ENCODE peak calls at places on chromosome 11, in five cellular contexts. One of them, this sample, is unnamed. For H3K4me1, the result is how much of the 10 kb centered on the place peaks cover.

GRCh38 chr11:94553938-94554337 is 10.2 kb downstream of the FUT4 start:
- DNase-seq in thoracic aorta: no peak
- DNase-seq in Caco-2: no peak
- DNase-seq in right lobe of liver: no peak
- DNase-seq in uterus: no peak
- DNase-seq in this sample: no peak

GRCh38 chr11:123304828-123305530 is 109.9 kb upstream of the CLMP start:
- DNase-seq in thoracic aorta: no peak
- DNase-seq in Caco-2: no peak
- DNase-seq in right lobe of liver: no peak
- DNase-seq in uterus: no peak
- DNase-seq in this sample: peak

GRCh38 chr11:70146309-70146708 is 56.8 kb upstream of the FADD start:
- DNase-seq in thoracic aorta: no peak
- DNase-seq in Caco-2: no peak
- DNase-seq in right lobe of liver: no peak
- DNase-seq in uterus: no peak
- DNase-seq in this sample: no peak

GRCh38 chr11:128179049-128179448 is 408.3 kb downstream of the ETS1 start:
- DNase-seq in thoracic aorta: no peak
- DNase-seq in Caco-2: no peak
- DNase-seq in right lobe of liver: no peak
- DNase-seq in uterus: no peak
- DNase-seq in this sample: no peak

GRCh38 chr11:12079726-12080556 is 30.4 kb upstream of the MICAL2 start:
- DNase-seq in thoracic aorta: peak
- DNase-seq in Caco-2: no peak
- DNase-seq in right lobe of liver: no peak
- DNase-seq in uterus: peak
- DNase-seq in this sample: no peak

GRCh38 chr11:79314906-79315689 is 125.7 kb downstream of the TENM4 start:
- DNase-seq in thoracic aorta: no peak
- DNase-seq in Caco-2: peak
- DNase-seq in right lobe of liver: no peak
- DNase-seq in uterus: no peak
- DNase-seq in this sample: no peak

GRCh38 chr11:131938321-131938751 is 567.9 kb downstream of the NTM start:
- DNase-seq in thoracic aorta: no peak
- DNase-seq in Caco-2: no peak
- DNase-seq in right lobe of liver: no peak
- DNase-seq in uterus: no peak
- DNase-seq in this sample: no peak

GRCh38 chr11:14764899-14765527 is 121.4 kb downstream of the PDE3B start:
- DNase-seq in thoracic aorta: no peak
- DNase-seq in Caco-2: no peak
- DNase-seq in right lobe of liver: no peak
- DNase-seq in uterus: no peak
- DNase-seq in this sample: no peak

GRCh38 chr11:120956710-120957500 is 67.0 kb upstream of the TBCEL start:
- DNase-seq in thoracic aorta: no peak
- DNase-seq in Caco-2: no peak
- DNase-seq in right lobe of liver: no peak
- DNase-seq in uterus: no peak
- DNase-seq in this sample: no peak

GRCh38 chr11:112253605-112254242 is 6.9 kb downstream of the PLET1 start:
- DNase-seq in thoracic aorta: no peak
- DNase-seq in Caco-2: peak
- DNase-seq in right lobe of liver: no peak
- DNase-seq in uterus: no peak
- DNase-seq in this sample: no peak

GRCh38 chr11:34757026-34757451 is 136.1 kb downstream of the EHF start:
- DNase-seq in thoracic aorta: no peak
- DNase-seq in Caco-2: no peak
- DNase-seq in right lobe of liver: no peak
- DNase-seq in uterus: no peak
- DNase-seq in this sample: no peak

GRCh38 chr11:112539741-112540140 is 279.1 kb upstream of the PLET1 start:
- DNase-seq in thoracic aorta: no peak
- DNase-seq in Caco-2: no peak
- DNase-seq in right lobe of liver: no peak
- DNase-seq in uterus: no peak
- DNase-seq in this sample: no peak

GRCh38 chr11:95544095-95544795 is 245.3 kb downstream of the FAM76B start:
- DNase-seq in thoracic aorta: no peak
- DNase-seq in Caco-2: no peak
- DNase-seq in right lobe of liver: no peak
- DNase-seq in uterus: no peak
- DNase-seq in this sample: no peak

GRCh38 chr11:27718346-27718852 is 18.1 kb upstream of the BDNF start:
- DNase-seq in thoracic aorta: no peak
- DNase-seq in Caco-2: peak
- DNase-seq in right lobe of liver: no peak
- DNase-seq in uterus: no peak
- DNase-seq in this sample: no peak

GRCh38 chr11:70174846-70175764 is 28.0 kb upstream of the FADD start:
- DNase-seq in thoracic aorta: no peak
- DNase-seq in Caco-2: no peak
- DNase-seq in right lobe of liver: no peak
- DNase-seq in uterus: no peak
- DNase-seq in this sample: no peak

GRCh38 chr11:1511937-1512496 is 25.4 kb upstream of the MOB2 start:
- DNase-seq in thoracic aorta: no peak
- DNase-seq in Caco-2: no peak
- DNase-seq in right lobe of liver: peak
- DNase-seq in uterus: no peak
- DNase-seq in this sample: no peak

GRCh38 chr11:23569547-23569946 is 709.3 kb upstream of the CCDC179 start:
- DNase-seq in thoracic aorta: no peak
- DNase-seq in Caco-2: no peak
- DNase-seq in right lobe of liver: no peak
- DNase-seq in uterus: no peak
- DNase-seq in this sample: no peak

GRCh38 chr11:63663809-63664208 is 7.4 kb downstream of the ATL3 start:
- DNase-seq in thoracic aorta: no peak
- DNase-seq in Caco-2: no peak
- DNase-seq in right lobe of liver: no peak
- DNase-seq in uterus: no peak
- DNase-seq in this sample: no peak

GRCh38 chr11:11691296-11692141 is 69.7 kb upstream of the GALNT18 start:
- DNase-seq in thoracic aorta: no peak
- DNase-seq in Caco-2: no peak
- DNase-seq in right lobe of liver: no peak
- DNase-seq in uterus: no peak
- DNase-seq in this sample: no peak

GRCh38 chr11:114026355-114026754 is 33.2 kb upstream of the ZBTB16 start:
- DNase-seq in thoracic aorta: no peak
- DNase-seq in Caco-2: no peak
- DNase-seq in right lobe of liver: no peak
- DNase-seq in uterus: no peak
- DNase-seq in this sample: no peak

GRCh38 chr11:66600219-66600923 is 7.4 kb downstream of the CCS start:
- DNase-seq in thoracic aorta: no peak
- DNase-seq in Caco-2: no peak
- DNase-seq in right lobe of liver: no peak
- DNase-seq in uterus: no peak
- DNase-seq in this sample: no peak

GRCh38 chr11:67302571-67303131 is 679 bp upstream of the SSH3 start:
- DNase-seq in thoracic aorta: no peak
- DNase-seq in Caco-2: peak
- DNase-seq in right lobe of liver: peak
- DNase-seq in uterus: no peak
- DNase-seq in this sample: peak

GRCh38 chr11:129625930-129626329 is 189.7 kb upstream of the TMEM45B start:
- DNase-seq in thoracic aorta: no peak
- DNase-seq in Caco-2: no peak
- DNase-seq in right lobe of liver: no peak
- DNase-seq in uterus: no peak
- DNase-seq in this sample: no peak

GRCh38 chr11:123899792-123900191 is 2.2 kb upstream of the OR8D4 start:
- DNase-seq in thoracic aorta: no peak
- DNase-seq in Caco-2: no peak
- DNase-seq in right lobe of liver: no peak
- DNase-seq in uterus: no peak
- DNase-seq in this sample: no peak

GRCh38 chr11:19398772-19399542 is 158.2 kb upstream of the E2F8 start:
- DNase-seq in thoracic aorta: no peak
- DNase-seq in Caco-2: no peak
- DNase-seq in right lobe of liver: no peak
- DNase-seq in uterus: peak
- DNase-seq in this sample: no peak

GRCh38 chr11:17102447-17102846 is 25.0 kb upstream of the RPS13 start:
- DNase-seq in thoracic aorta: no peak
- DNase-seq in Caco-2: no peak
- DNase-seq in right lobe of liver: no peak
- DNase-seq in uterus: no peak
- DNase-seq in this sample: no peak

GRCh38 chr11:46899501-46900025 is 18.8 kb downstream of the LRP4 start:
- DNase-seq in thoracic aorta: no peak
- DNase-seq in Caco-2: no peak
- DNase-seq in right lobe of liver: no peak
- DNase-seq in uterus: no peak
- DNase-seq in this sample: no peak

GRCh38 chr11:46901156-46901555 is 17.2 kb downstream of the LRP4 start:
- DNase-seq in thoracic aorta: no peak
- DNase-seq in Caco-2: no peak
- DNase-seq in right lobe of liver: no peak
- DNase-seq in uterus: no peak
- DNase-seq in this sample: no peak

GRCh38 chr11:46898396-46899095 is 19.8 kb downstream of the LRP4 start:
- DNase-seq in thoracic aorta: no peak
- DNase-seq in Caco-2: no peak
- DNase-seq in right lobe of liver: no peak
- DNase-seq in uterus: no peak
- DNase-seq in this sample: peak

GRCh38 chr11:46902694-46903093 is 15.7 kb downstream of the LRP4 start:
- DNase-seq in thoracic aorta: no peak
- DNase-seq in Caco-2: no peak
- DNase-seq in right lobe of liver: no peak
- DNase-seq in uterus: no peak
- DNase-seq in this sample: no peak

GRCh38 chr11:46900091-46900746 is 18.1 kb downstream of the LRP4 start:
- DNase-seq in thoracic aorta: no peak
- DNase-seq in Caco-2: no peak
- DNase-seq in right lobe of liver: no peak
- DNase-seq in uterus: no peak
- DNase-seq in this sample: no peak
- H3K4me1 ChIP-seq in thoracic aorta: under half
- H3K4me1 ChIP-seq in Caco-2: under half
- H3K4me1 ChIP-seq in right lobe of liver: under half
- H3K4me1 ChIP-seq in uterus: under half
- H3K4me1 ChIP-seq in this sample: under half

DNA sequence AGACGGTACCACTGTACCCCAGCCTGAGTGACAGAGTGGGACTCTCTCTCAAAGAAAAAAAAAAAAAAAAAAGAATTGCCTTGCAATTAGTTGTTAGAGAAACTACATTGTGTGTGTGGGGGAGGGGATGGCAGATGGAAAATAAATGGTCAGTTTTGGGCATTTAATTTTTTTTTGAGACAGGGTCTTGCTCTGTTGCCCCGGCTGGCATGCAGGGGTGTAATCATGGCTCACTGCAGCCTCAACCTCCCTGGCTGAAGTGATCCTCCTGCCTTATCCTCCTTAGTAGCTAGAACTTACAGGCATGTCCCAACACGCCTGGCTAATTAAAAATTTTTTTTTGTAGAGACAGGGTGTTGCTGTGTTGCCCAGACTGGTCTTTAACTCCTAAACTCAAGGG is 36.4 kb downstream of the WEE1 start:
- DNase-seq in thoracic aorta: no peak
- DNase-seq in Caco-2: no peak
- DNase-seq in right lobe of liver: no peak
- DNase-seq in uterus: no peak
- DNase-seq in this sample: no peak
- H3K4me1 ChIP-seq in thoracic aorta: under half
- H3K4me1 ChIP-seq in Caco-2: half or more
- H3K4me1 ChIP-seq in right lobe of liver: under half
- H3K4me1 ChIP-seq in uterus: under half
- H3K4me1 ChIP-seq in this sample: under half

GRCh38 chr11:9750551-9750950 is 86.7 kb downstream of the SWAP70 start:
- DNase-seq in thoracic aorta: no peak
- DNase-seq in Caco-2: no peak
- DNase-seq in right lobe of liver: no peak
- DNase-seq in uterus: no peak
- DNase-seq in this sample: no peak

GRCh38 chr11:9753031-9753430 is 89.2 kb downstream of the SWAP70 start:
- DNase-seq in thoracic aorta: no peak
- DNase-seq in Caco-2: no peak
- DNase-seq in right lobe of liver: no peak
- DNase-seq in uterus: no peak
- DNase-seq in this sample: no peak

GRCh38 chr11:9754041-9754471 is 90.2 kb downstream of the SWAP70 start:
- DNase-seq in thoracic aorta: no peak
- DNase-seq in Caco-2: no peak
- DNase-seq in right lobe of liver: no peak
- DNase-seq in uterus: no peak
- DNase-seq in this sample: no peak

GRCh38 chr11:9755561-9755960 is 91.7 kb downstream of the SWAP70 start:
- DNase-seq in thoracic aorta: no peak
- DNase-seq in Caco-2: no peak
- DNase-seq in right lobe of liver: no peak
- DNase-seq in uterus: no peak
- DNase-seq in this sample: no peak

DNA sequence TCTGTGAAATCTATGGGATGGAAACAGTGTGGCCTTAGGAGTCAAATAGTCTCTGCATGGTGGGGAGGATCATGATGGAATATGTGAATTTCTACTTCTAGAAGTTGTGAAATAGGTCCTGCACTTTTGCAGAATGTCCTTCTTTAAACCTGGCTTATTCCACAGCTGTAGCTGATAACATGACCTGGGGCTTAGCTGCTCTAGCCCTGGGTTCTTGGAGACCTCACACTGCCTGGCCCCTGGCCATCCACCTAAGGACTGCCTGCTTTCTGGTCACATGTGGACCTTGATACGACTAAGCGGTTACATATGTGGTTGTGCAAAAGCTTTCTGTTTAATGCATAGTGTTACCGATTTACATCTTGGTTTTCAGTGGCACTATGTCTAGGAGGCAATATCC is 88.2 kb downstream of the SWAP70 start:
- DNase-seq in thoracic aorta: no peak
- DNase-seq in Caco-2: no peak
- DNase-seq in right lobe of liver: no peak
- DNase-seq in uterus: no peak
- DNase-seq in this sample: no peak
- H3K4me1 ChIP-seq in thoracic aorta: under half
- H3K4me1 ChIP-seq in Caco-2: under half
- H3K4me1 ChIP-seq in right lobe of liver: under half
- H3K4me1 ChIP-seq in uterus: under half
- H3K4me1 ChIP-seq in this sample: under half

DNA sequence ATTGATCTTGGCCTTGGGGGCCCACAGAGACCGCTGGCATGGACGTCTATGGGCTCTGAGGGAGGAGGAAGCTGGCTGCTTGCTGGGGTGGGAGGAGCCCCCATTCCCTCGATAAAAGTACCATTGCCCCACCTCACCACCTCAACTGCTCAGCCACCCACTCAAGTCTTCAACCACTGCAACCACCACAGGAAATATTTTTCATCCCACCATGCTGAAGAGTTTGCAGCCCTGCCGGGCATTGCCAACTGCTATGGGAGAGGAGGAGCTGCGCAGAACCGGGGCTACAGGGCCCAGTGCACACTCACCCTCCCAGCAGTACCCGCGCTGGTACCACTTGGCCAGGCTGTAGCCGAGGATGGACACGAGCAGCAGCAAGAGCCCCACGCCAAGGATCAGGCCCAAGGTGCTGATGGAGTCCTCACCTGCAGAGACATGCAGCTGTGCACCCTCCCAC is 29.2 kb downstream of the IL10RA start:
- DNase-seq in thoracic aorta: no peak
- DNase-seq in Caco-2: no peak
- DNase-seq in right lobe of liver: no peak
- DNase-seq in uterus: no peak
- DNase-seq in this sample: no peak
- H3K4me1 ChIP-seq in thoracic aorta: under half
- H3K4me1 ChIP-seq in Caco-2: under half
- H3K4me1 ChIP-seq in right lobe of liver: under half
- H3K4me1 ChIP-seq in uterus: under half
- H3K4me1 ChIP-seq in this sample: under half

This sample was measured in lung.